ENCODE peak calls at places on chromosomes 12 and 14, in ten cellular contexts. One of them, this sample, is unnamed.

GRCh38 chr14:68569970-68570409 is 222.9 kb downstream of the ZFP36L1 start:
- DNase-seq in CD4-positive, alpha-beta T cell: no peak
- DNase-seq in nephron progenitor cell: no peak
- DNase-seq in HEK293T: no peak
- DNase-seq in lung microvascular endothelial cell: peak; percentile 80
- DNase-seq in stimulated activated CD8-positive, alpha-beta memory T cell treated with anti-CD3 and anti-CD28 coated beads, Interleukin-4, amount 100 ng/mL, for 1 hour: no peak
- DNase-seq in activated CD8-positive, alpha-beta memory T cell treated with anti-CD3 and anti-CD28 coated beads for 1 hour: no peak
- DNase-seq in stimulated activated naive CD4-positive, alpha-beta T cell: no peak
- DNase-seq in SK-MEL-5: no peak
- DNase-seq in GM19239: no peak
- DNase-seq in this sample: no peak

GRCh38 chr14:23695220-23695999 is 59.2 kb downstream of the DHRS2 start:
- DNase-seq in GM19239: no peak
- DNase-seq in CD4-positive, alpha-beta T cell: no peak
- DNase-seq in activated CD8-positive, alpha-beta memory T cell treated with anti-CD3 and anti-CD28 coated beads for 1 hour: no peak
- DNase-seq in SK-MEL-5: no peak
- DNase-seq in lung microvascular endothelial cell: peak; percentile 12
- DNase-seq in nephron progenitor cell: peak; percentile 44
- DNase-seq in stimulated activated naive CD4-positive, alpha-beta T cell: no peak
- DNase-seq in HEK293T: no peak
- DNase-seq in stimulated activated CD8-positive, alpha-beta memory T cell treated with anti-CD3 and anti-CD28 coated beads, Interleukin-4, amount 100 ng/mL, for 1 hour: no peak
- DNase-seq in this sample: no peak

GRCh38 chr12:19288603-19289244 is 150.6 kb upstream of the AEBP2 start:
- DNase-seq in SK-MEL-5: peak; percentile 64
- DNase-seq in stimulated activated naive CD4-positive, alpha-beta T cell: no peak
- DNase-seq in stimulated activated CD8-positive, alpha-beta memory T cell treated with anti-CD3 and anti-CD28 coated beads, Interleukin-4, amount 100 ng/mL, for 1 hour: no peak
- DNase-seq in HEK293T: peak; percentile 31
- DNase-seq in nephron progenitor cell: no peak
- DNase-seq in activated CD8-positive, alpha-beta memory T cell treated with anti-CD3 and anti-CD28 coated beads for 1 hour: no peak
- DNase-seq in CD4-positive, alpha-beta T cell: no peak
- DNase-seq in lung microvascular endothelial cell: peak; percentile 56
- DNase-seq in GM19239: peak; percentile 7
- DNase-seq in this sample: peak; percentile 35

GRCh38 chr12:110102255-110102654 is 21.9 kb upstream of the IFT81 start:
- DNase-seq in nephron progenitor cell: peak; percentile 32
- DNase-seq in stimulated activated CD8-positive, alpha-beta memory T cell treated with anti-CD3 and anti-CD28 coated beads, Interleukin-4, amount 100 ng/mL, for 1 hour: no peak
- DNase-seq in CD4-positive, alpha-beta T cell: no peak
- DNase-seq in HEK293T: peak; percentile 70
- DNase-seq in activated CD8-positive, alpha-beta memory T cell treated with anti-CD3 and anti-CD28 coated beads for 1 hour: no peak
- DNase-seq in GM19239: peak; percentile 16
- DNase-seq in SK-MEL-5: peak; percentile 86
- DNase-seq in stimulated activated naive CD4-positive, alpha-beta T cell: no peak
- DNase-seq in lung microvascular endothelial cell: peak; percentile 59
- DNase-seq in this sample: peak; percentile 19

GRCh38 chr12:100401660-100402059 is 44.8 kb downstream of the SLC17A8 start:
- DNase-seq in stimulated activated CD8-positive, alpha-beta memory T cell treated with anti-CD3 and anti-CD28 coated beads, Interleukin-4, amount 100 ng/mL, for 1 hour: no peak
- DNase-seq in SK-MEL-5: no peak
- DNase-seq in stimulated activated naive CD4-positive, alpha-beta T cell: no peak
- DNase-seq in nephron progenitor cell: no peak
- DNase-seq in HEK293T: no peak
- DNase-seq in GM19239: no peak
- DNase-seq in lung microvascular endothelial cell: no peak
- DNase-seq in activated CD8-positive, alpha-beta memory T cell treated with anti-CD3 and anti-CD28 coated beads for 1 hour: no peak
- DNase-seq in CD4-positive, alpha-beta T cell: no peak
- DNase-seq in this sample: no peak

GRCh38 chr14:53924754-53925153 is 31.9 kb downstream of the BMP4 start:
- DNase-seq in CD4-positive, alpha-beta T cell: no peak
- DNase-seq in lung microvascular endothelial cell: peak; percentile 32
- DNase-seq in stimulated activated naive CD4-positive, alpha-beta T cell: no peak
- DNase-seq in GM19239: no peak
- DNase-seq in stimulated activated CD8-positive, alpha-beta memory T cell treated with anti-CD3 and anti-CD28 coated beads, Interleukin-4, amount 100 ng/mL, for 1 hour: no peak
- DNase-seq in HEK293T: no peak
- DNase-seq in activated CD8-positive, alpha-beta memory T cell treated with anti-CD3 and anti-CD28 coated beads for 1 hour: no peak
- DNase-seq in nephron progenitor cell: no peak
- DNase-seq in SK-MEL-5: no peak
- DNase-seq in this sample: no peak

GRCh38 chr14:89588016-89588415 is 171.0 kb upstream of the FOXN3 start:
- DNase-seq in stimulated activated CD8-positive, alpha-beta memory T cell treated with anti-CD3 and anti-CD28 coated beads, Interleukin-4, amount 100 ng/mL, for 1 hour: no peak
- DNase-seq in nephron progenitor cell: no peak
- DNase-seq in SK-MEL-5: no peak
- DNase-seq in GM19239: no peak
- DNase-seq in activated CD8-positive, alpha-beta memory T cell treated with anti-CD3 and anti-CD28 coated beads for 1 hour: no peak
- DNase-seq in HEK293T: no peak
- DNase-seq in lung microvascular endothelial cell: no peak
- DNase-seq in stimulated activated naive CD4-positive, alpha-beta T cell: no peak
- DNase-seq in CD4-positive, alpha-beta T cell: no peak
- DNase-seq in this sample: no peak

GRCh38 chr12:29054790-29055663 is 94.1 kb upstream of the FAR2 start:
- DNase-seq in activated CD8-positive, alpha-beta memory T cell treated with anti-CD3 and anti-CD28 coated beads for 1 hour: no peak
- DNase-seq in lung microvascular endothelial cell: no peak
- DNase-seq in nephron progenitor cell: no peak
- DNase-seq in GM19239: no peak
- DNase-seq in stimulated activated naive CD4-positive, alpha-beta T cell: no peak
- DNase-seq in CD4-positive, alpha-beta T cell: no peak
- DNase-seq in HEK293T: no peak
- DNase-seq in stimulated activated CD8-positive, alpha-beta memory T cell treated with anti-CD3 and anti-CD28 coated beads, Interleukin-4, amount 100 ng/mL, for 1 hour: no peak
- DNase-seq in SK-MEL-5: no peak
- DNase-seq in this sample: no peak

GRCh38 chr12:51833446-51834227 is 14.9 kb downstream of the FIGNL2 start:
- DNase-seq in GM19239: no peak
- DNase-seq in HEK293T: no peak
- DNase-seq in SK-MEL-5: no peak
- DNase-seq in stimulated activated CD8-positive, alpha-beta memory T cell treated with anti-CD3 and anti-CD28 coated beads, Interleukin-4, amount 100 ng/mL, for 1 hour: no peak
- DNase-seq in CD4-positive, alpha-beta T cell: no peak
- DNase-seq in activated CD8-positive, alpha-beta memory T cell treated with anti-CD3 and anti-CD28 coated beads for 1 hour: no peak
- DNase-seq in stimulated activated naive CD4-positive, alpha-beta T cell: no peak
- DNase-seq in nephron progenitor cell: no peak
- DNase-seq in lung microvascular endothelial cell: no peak
- DNase-seq in this sample: no peak

GRCh38 chr14:105861985-105862465 is 335.6 kb downstream of the TMEM121 start:
- DNase-seq in HEK293T: no peak
- DNase-seq in GM19239: no peak
- DNase-seq in SK-MEL-5: no peak
- DNase-seq in stimulated activated CD8-positive, alpha-beta memory T cell treated with anti-CD3 and anti-CD28 coated beads, Interleukin-4, amount 100 ng/mL, for 1 hour: no peak
- DNase-seq in lung microvascular endothelial cell: no peak
- DNase-seq in activated CD8-positive, alpha-beta memory T cell treated with anti-CD3 and anti-CD28 coated beads for 1 hour: no peak
- DNase-seq in nephron progenitor cell: no peak
- DNase-seq in CD4-positive, alpha-beta T cell: no peak
- DNase-seq in stimulated activated naive CD4-positive, alpha-beta T cell: no peak
- DNase-seq in this sample: peak; percentile 1

GRCh38 chr14:53306926-53307325 is 153.8 kb upstream of the DDHD1 start:
- DNase-seq in SK-MEL-5: peak; percentile 99
- DNase-seq in stimulated activated naive CD4-positive, alpha-beta T cell: no peak
- DNase-seq in HEK293T: no peak
- DNase-seq in nephron progenitor cell: no peak
- DNase-seq in stimulated activated CD8-positive, alpha-beta memory T cell treated with anti-CD3 and anti-CD28 coated beads, Interleukin-4, amount 100 ng/mL, for 1 hour: no peak
- DNase-seq in activated CD8-positive, alpha-beta memory T cell treated with anti-CD3 and anti-CD28 coated beads for 1 hour: no peak
- DNase-seq in CD4-positive, alpha-beta T cell: no peak
- DNase-seq in GM19239: no peak
- DNase-seq in lung microvascular endothelial cell: no peak
- DNase-seq in this sample: no peak

GRCh38 chr12:6627598-6627997 is 8.2 kb downstream of the LPAR5 start:
- DNase-seq in activated CD8-positive, alpha-beta memory T cell treated with anti-CD3 and anti-CD28 coated beads for 1 hour: no peak
- DNase-seq in nephron progenitor cell: no peak
- DNase-seq in HEK293T: peak; percentile 50
- DNase-seq in SK-MEL-5: no peak
- DNase-seq in GM19239: no peak
- DNase-seq in stimulated activated CD8-positive, alpha-beta memory T cell treated with anti-CD3 and anti-CD28 coated beads, Interleukin-4, amount 100 ng/mL, for 1 hour: no peak
- DNase-seq in lung microvascular endothelial cell: no peak
- DNase-seq in stimulated activated naive CD4-positive, alpha-beta T cell: peak; percentile 68
- DNase-seq in CD4-positive, alpha-beta T cell: peak; percentile 35
- DNase-seq in this sample: peak; percentile 42

GRCh38 chr12:49161092-49161795 is 27.6 kb downstream of the TUBA1A start:
- DNase-seq in stimulated activated naive CD4-positive, alpha-beta T cell: no peak
- DNase-seq in GM19239: no peak
- DNase-seq in activated CD8-positive, alpha-beta memory T cell treated with anti-CD3 and anti-CD28 coated beads for 1 hour: no peak
- DNase-seq in HEK293T: no peak
- DNase-seq in stimulated activated CD8-positive, alpha-beta memory T cell treated with anti-CD3 and anti-CD28 coated beads, Interleukin-4, amount 100 ng/mL, for 1 hour: no peak
- DNase-seq in lung microvascular endothelial cell: peak; percentile 8
- DNase-seq in nephron progenitor cell: no peak
- DNase-seq in CD4-positive, alpha-beta T cell: no peak
- DNase-seq in SK-MEL-5: no peak
- DNase-seq in this sample: no peak

GRCh38 chr14:75301666-75302325 is 23.2 kb downstream of the FOS start:
- DNase-seq in GM19239: no peak
- DNase-seq in stimulated activated CD8-positive, alpha-beta memory T cell treated with anti-CD3 and anti-CD28 coated beads, Interleukin-4, amount 100 ng/mL, for 1 hour: no peak
- DNase-seq in activated CD8-positive, alpha-beta memory T cell treated with anti-CD3 and anti-CD28 coated beads for 1 hour: no peak
- DNase-seq in HEK293T: no peak
- DNase-seq in stimulated activated naive CD4-positive, alpha-beta T cell: no peak
- DNase-seq in lung microvascular endothelial cell: no peak
- DNase-seq in SK-MEL-5: no peak
- DNase-seq in CD4-positive, alpha-beta T cell: no peak
- DNase-seq in nephron progenitor cell: no peak
- DNase-seq in this sample: no peak

GRCh38 chr12:132529899-132530298 is 39.9 kb downstream of the FBRSL1 start:
- DNase-seq in stimulated activated naive CD4-positive, alpha-beta T cell: no peak
- DNase-seq in GM19239: no peak
- DNase-seq in stimulated activated CD8-positive, alpha-beta memory T cell treated with anti-CD3 and anti-CD28 coated beads, Interleukin-4, amount 100 ng/mL, for 1 hour: no peak
- DNase-seq in SK-MEL-5: no peak
- DNase-seq in activated CD8-positive, alpha-beta memory T cell treated with anti-CD3 and anti-CD28 coated beads for 1 hour: no peak
- DNase-seq in nephron progenitor cell: no peak
- DNase-seq in CD4-positive, alpha-beta T cell: no peak
- DNase-seq in lung microvascular endothelial cell: no peak
- DNase-seq in HEK293T: no peak
- DNase-seq in this sample: no peak

GRCh38 chr14:92680781-92681650 is 67.4 kb downstream of the LGMN start:
- DNase-seq in HEK293T: peak; percentile 85
- DNase-seq in stimulated activated CD8-positive, alpha-beta memory T cell treated with anti-CD3 and anti-CD28 coated beads, Interleukin-4, amount 100 ng/mL, for 1 hour: peak; percentile 54
- DNase-seq in CD4-positive, alpha-beta T cell: peak; percentile 66
- DNase-seq in lung microvascular endothelial cell: peak; percentile 85
- DNase-seq in SK-MEL-5: peak; percentile 82
- DNase-seq in GM19239: peak; percentile 66
- DNase-seq in stimulated activated naive CD4-positive, alpha-beta T cell: peak; percentile 75
- DNase-seq in nephron progenitor cell: peak; percentile 77
- DNase-seq in activated CD8-positive, alpha-beta memory T cell treated with anti-CD3 and anti-CD28 coated beads for 1 hour: peak; percentile 60
- DNase-seq in this sample: peak; percentile 55

GRCh38 chr14:50056457-50056856 is 59.9 kb downstream of the VCPKMT start:
- DNase-seq in HEK293T: no peak
- DNase-seq in stimulated activated CD8-positive, alpha-beta memory T cell treated with anti-CD3 and anti-CD28 coated beads, Interleukin-4, amount 100 ng/mL, for 1 hour: no peak
- DNase-seq in stimulated activated naive CD4-positive, alpha-beta T cell: no peak
- DNase-seq in SK-MEL-5: no peak
- DNase-seq in CD4-positive, alpha-beta T cell: no peak
- DNase-seq in lung microvascular endothelial cell: no peak
- DNase-seq in nephron progenitor cell: no peak
- DNase-seq in activated CD8-positive, alpha-beta memory T cell treated with anti-CD3 and anti-CD28 coated beads for 1 hour: no peak
- DNase-seq in GM19239: no peak
- DNase-seq in this sample: no peak

GRCh38 chr12:9364224-9365176 is 156.3 kb upstream of the PZP start:
- DNase-seq in HEK293T: no peak
- DNase-seq in stimulated activated naive CD4-positive, alpha-beta T cell: no peak
- DNase-seq in stimulated activated CD8-positive, alpha-beta memory T cell treated with anti-CD3 and anti-CD28 coated beads, Interleukin-4, amount 100 ng/mL, for 1 hour: no peak
- DNase-seq in activated CD8-positive, alpha-beta memory T cell treated with anti-CD3 and anti-CD28 coated beads for 1 hour: no peak
- DNase-seq in nephron progenitor cell: peak; percentile 33
- DNase-seq in SK-MEL-5: peak; percentile 84
- DNase-seq in CD4-positive, alpha-beta T cell: no peak
- DNase-seq in lung microvascular endothelial cell: no peak
- DNase-seq in GM19239: peak; percentile 32
- DNase-seq in this sample: peak; percentile 24

GRCh38 chr14:69708586-69709169 is 58.3 kb upstream of the SRSF5 start:
- DNase-seq in stimulated activated CD8-positive, alpha-beta memory T cell treated with anti-CD3 and anti-CD28 coated beads, Interleukin-4, amount 100 ng/mL, for 1 hour: no peak
- DNase-seq in GM19239: no peak
- DNase-seq in lung microvascular endothelial cell: no peak
- DNase-seq in stimulated activated naive CD4-positive, alpha-beta T cell: no peak
- DNase-seq in SK-MEL-5: peak; percentile 59
- DNase-seq in CD4-positive, alpha-beta T cell: no peak
- DNase-seq in nephron progenitor cell: peak; percentile 37
- DNase-seq in activated CD8-positive, alpha-beta memory T cell treated with anti-CD3 and anti-CD28 coated beads for 1 hour: no peak
- DNase-seq in HEK293T: peak; percentile 44
- DNase-seq in this sample: no peak

GRCh38 chr12:124381454-124382207 is 86.7 kb downstream of the RFLNA start:
- DNase-seq in HEK293T: no peak
- DNase-seq in GM19239: no peak
- DNase-seq in stimulated activated CD8-positive, alpha-beta memory T cell treated with anti-CD3 and anti-CD28 coated beads, Interleukin-4, amount 100 ng/mL, for 1 hour: no peak
- DNase-seq in SK-MEL-5: no peak
- DNase-seq in lung microvascular endothelial cell: peak; percentile 68
- DNase-seq in nephron progenitor cell: no peak
- DNase-seq in CD4-positive, alpha-beta T cell: no peak
- DNase-seq in activated CD8-positive, alpha-beta memory T cell treated with anti-CD3 and anti-CD28 coated beads for 1 hour: no peak
- DNase-seq in stimulated activated naive CD4-positive, alpha-beta T cell: no peak
- DNase-seq in this sample: no peak

GRCh38 chr14:91186515-91187066 is 57.9 kb downstream of the GPR68 start:
- DNase-seq in nephron progenitor cell: no peak
- DNase-seq in activated CD8-positive, alpha-beta memory T cell treated with anti-CD3 and anti-CD28 coated beads for 1 hour: no peak
- DNase-seq in stimulated activated CD8-positive, alpha-beta memory T cell treated with anti-CD3 and anti-CD28 coated beads, Interleukin-4, amount 100 ng/mL, for 1 hour: no peak
- DNase-seq in SK-MEL-5: no peak
- DNase-seq in HEK293T: no peak
- DNase-seq in GM19239: no peak
- DNase-seq in stimulated activated naive CD4-positive, alpha-beta T cell: no peak
- DNase-seq in CD4-positive, alpha-beta T cell: no peak
- DNase-seq in lung microvascular endothelial cell: no peak
- DNase-seq in this sample: no peak

GRCh38 chr14:103495854-103496253 is 26.8 kb downstream of the CKB start:
- DNase-seq in stimulated activated CD8-positive, alpha-beta memory T cell treated with anti-CD3 and anti-CD28 coated beads, Interleukin-4, amount 100 ng/mL, for 1 hour: no peak
- DNase-seq in lung microvascular endothelial cell: no peak
- DNase-seq in CD4-positive, alpha-beta T cell: no peak
- DNase-seq in HEK293T: no peak
- DNase-seq in stimulated activated naive CD4-positive, alpha-beta T cell: no peak
- DNase-seq in activated CD8-positive, alpha-beta memory T cell treated with anti-CD3 and anti-CD28 coated beads for 1 hour: no peak
- DNase-seq in nephron progenitor cell: no peak
- DNase-seq in GM19239: no peak
- DNase-seq in SK-MEL-5: no peak
- DNase-seq in this sample: no peak

GRCh38 chr14:46322730-46323425 is 328.7 kb downstream of the RPL10L start:
- DNase-seq in GM19239: no peak
- DNase-seq in stimulated activated naive CD4-positive, alpha-beta T cell: no peak
- DNase-seq in nephron progenitor cell: no peak
- DNase-seq in CD4-positive, alpha-beta T cell: no peak
- DNase-seq in lung microvascular endothelial cell: no peak
- DNase-seq in HEK293T: no peak
- DNase-seq in activated CD8-positive, alpha-beta memory T cell treated with anti-CD3 and anti-CD28 coated beads for 1 hour: no peak
- DNase-seq in stimulated activated CD8-positive, alpha-beta memory T cell treated with anti-CD3 and anti-CD28 coated beads, Interleukin-4, amount 100 ng/mL, for 1 hour: no peak
- DNase-seq in SK-MEL-5: no peak
- DNase-seq in this sample: no peak

GRCh38 chr14:101489092-101489760 is 72.1 kb upstream of the DIO3 start:
- DNase-seq in HEK293T: no peak
- DNase-seq in GM19239: no peak
- DNase-seq in stimulated activated CD8-positive, alpha-beta memory T cell treated with anti-CD3 and anti-CD28 coated beads, Interleukin-4, amount 100 ng/mL, for 1 hour: no peak
- DNase-seq in activated CD8-positive, alpha-beta memory T cell treated with anti-CD3 and anti-CD28 coated beads for 1 hour: no peak
- DNase-seq in lung microvascular endothelial cell: no peak
- DNase-seq in SK-MEL-5: no peak
- DNase-seq in CD4-positive, alpha-beta T cell: no peak
- DNase-seq in nephron progenitor cell: no peak
- DNase-seq in stimulated activated naive CD4-positive, alpha-beta T cell: no peak
- DNase-seq in this sample: no peak

GRCh38 chr14:73713804-73714655 is at the start of gene PNMA1:
- DNase-seq in lung microvascular endothelial cell: peak; percentile 92
- DNase-seq in nephron progenitor cell: peak; percentile 94
- DNase-seq in stimulated activated naive CD4-positive, alpha-beta T cell: peak; percentile 78
- DNase-seq in activated CD8-positive, alpha-beta memory T cell treated with anti-CD3 and anti-CD28 coated beads for 1 hour: peak; percentile 83
- DNase-seq in HEK293T: peak; percentile 96
- DNase-seq in GM19239: peak; percentile 97
- DNase-seq in CD4-positive, alpha-beta T cell: peak; percentile 81
- DNase-seq in SK-MEL-5: peak; percentile 76
- DNase-seq in stimulated activated CD8-positive, alpha-beta memory T cell treated with anti-CD3 and anti-CD28 coated beads, Interleukin-4, amount 100 ng/mL, for 1 hour: peak; percentile 76
- DNase-seq in this sample: peak; percentile 84

GRCh38 chr12:46303039-46303666 is 34.3 kb upstream of the SLC38A1 start:
- DNase-seq in SK-MEL-5: peak; percentile 53
- DNase-seq in stimulated activated CD8-positive, alpha-beta memory T cell treated with anti-CD3 and anti-CD28 coated beads, Interleukin-4, amount 100 ng/mL, for 1 hour: peak; percentile 13
- DNase-seq in CD4-positive, alpha-beta T cell: peak; percentile 37
- DNase-seq in HEK293T: peak; percentile 22
- DNase-seq in lung microvascular endothelial cell: peak; percentile 61
- DNase-seq in nephron progenitor cell: no peak
- DNase-seq in activated CD8-positive, alpha-beta memory T cell treated with anti-CD3 and anti-CD28 coated beads for 1 hour: no peak
- DNase-seq in GM19239: peak; percentile 28
- DNase-seq in stimulated activated naive CD4-positive, alpha-beta T cell: peak; percentile 73
- DNase-seq in this sample: peak; percentile 60

GRCh38 chr12:125329239-125330238 is 264.3 kb downstream of the AACS start:
- DNase-seq in GM19239: no peak
- DNase-seq in nephron progenitor cell: no peak
- DNase-seq in activated CD8-positive, alpha-beta memory T cell treated with anti-CD3 and anti-CD28 coated beads for 1 hour: no peak
- DNase-seq in lung microvascular endothelial cell: no peak
- DNase-seq in HEK293T: no peak
- DNase-seq in SK-MEL-5: no peak
- DNase-seq in stimulated activated CD8-positive, alpha-beta memory T cell treated with anti-CD3 and anti-CD28 coated beads, Interleukin-4, amount 100 ng/mL, for 1 hour: no peak
- DNase-seq in stimulated activated naive CD4-positive, alpha-beta T cell: no peak
- DNase-seq in CD4-positive, alpha-beta T cell: no peak
- DNase-seq in this sample: no peak

GRCh38 chr12:49342066-49342913 is 4.4 kb upstream of the DNAJC22 start:
- DNase-seq in stimulated activated naive CD4-positive, alpha-beta T cell: peak; percentile 70
- DNase-seq in GM19239: peak; percentile 88
- DNase-seq in CD4-positive, alpha-beta T cell: peak; percentile 58
- DNase-seq in lung microvascular endothelial cell: peak; percentile 77
- DNase-seq in SK-MEL-5: peak; percentile 60
- DNase-seq in stimulated activated CD8-positive, alpha-beta memory T cell treated with anti-CD3 and anti-CD28 coated beads, Interleukin-4, amount 100 ng/mL, for 1 hour: peak; percentile 42
- DNase-seq in activated CD8-positive, alpha-beta memory T cell treated with anti-CD3 and anti-CD28 coated beads for 1 hour: peak; percentile 52
- DNase-seq in nephron progenitor cell: peak; percentile 93
- DNase-seq in HEK293T: peak; percentile 88
- DNase-seq in this sample: peak; percentile 52